ENCODE peak calls at places on chromosomes 13 and 19, in nine cellular contexts. One of them, this sample, is unnamed.

GRCh38 chr19:39232708-39233107 is 12.1 kb downstream of the IFNL3 start:
- DNase-seq in heart right ventricle: no peak
- DNase-seq in osteoblast: no peak
- DNase-seq in brain microvascular endothelial cell: no peak
- DNase-seq in psoas muscle: no peak
- DNase-seq in body of pancreas: no peak
- DNase-seq in effector memory CD4-positive, alpha-beta T cell: no peak
- DNase-seq in heart left ventricle: no peak
- DNase-seq in H1: no peak
- DNase-seq in this sample: no peak

GRCh38 chr13:51451467-51452390 is 1.1 kb downstream of the INTS6 start:
- DNase-seq in heart right ventricle: peak; percentile 87
- DNase-seq in osteoblast: peak; percentile 90
- DNase-seq in brain microvascular endothelial cell: peak; percentile 62
- DNase-seq in psoas muscle: peak; percentile 93
- DNase-seq in body of pancreas: peak; percentile 86
- DNase-seq in effector memory CD4-positive, alpha-beta T cell: peak; percentile 64
- DNase-seq in heart left ventricle: peak; percentile 86
- DNase-seq in H1: peak; percentile 29
- DNase-seq in this sample: peak; percentile 83

GRCh38 chr19:31451686-31452325 is 102.6 kb upstream of the TSHZ3 start:
- DNase-seq in heart right ventricle: no peak
- DNase-seq in osteoblast: no peak
- DNase-seq in brain microvascular endothelial cell: no peak
- DNase-seq in psoas muscle: no peak
- DNase-seq in body of pancreas: no peak
- DNase-seq in effector memory CD4-positive, alpha-beta T cell: no peak
- DNase-seq in heart left ventricle: no peak
- DNase-seq in H1: no peak
- DNase-seq in this sample: no peak

GRCh38 chr13:98507060-98507797 is 69.7 kb downstream of the STK24 start:
- DNase-seq in heart right ventricle: peak; percentile 75
- DNase-seq in osteoblast: no peak
- DNase-seq in brain microvascular endothelial cell: peak; percentile 29
- DNase-seq in psoas muscle: no peak
- DNase-seq in body of pancreas: peak; percentile 78
- DNase-seq in effector memory CD4-positive, alpha-beta T cell: no peak
- DNase-seq in heart left ventricle: peak; percentile 73
- DNase-seq in H1: peak; percentile 62
- DNase-seq in this sample: no peak

GRCh38 chr13:68927387-68928026 is 1180.1 kb upstream of the ATXN8OS start:
- DNase-seq in heart right ventricle: no peak
- DNase-seq in osteoblast: no peak
- DNase-seq in brain microvascular endothelial cell: no peak
- DNase-seq in psoas muscle: no peak
- DNase-seq in body of pancreas: peak; percentile 14
- DNase-seq in effector memory CD4-positive, alpha-beta T cell: no peak
- DNase-seq in heart left ventricle: no peak
- DNase-seq in H1: peak; percentile 43
- DNase-seq in this sample: peak; percentile 8

GRCh38 chr19:42140125-42140754 is 8.0 kb upstream of the POU2F2 start:
- DNase-seq in heart right ventricle: peak; percentile 59
- DNase-seq in osteoblast: peak; percentile 92
- DNase-seq in brain microvascular endothelial cell: peak; percentile 59
- DNase-seq in psoas muscle: peak; percentile 68
- DNase-seq in body of pancreas: peak; percentile 68
- DNase-seq in effector memory CD4-positive, alpha-beta T cell: no peak
- DNase-seq in heart left ventricle: peak; percentile 69
- DNase-seq in H1: peak; percentile 31
- DNase-seq in this sample: peak; percentile 90

GRCh38 chr13:97364031-97364430 is 69.9 kb upstream of the RAP2A start:
- DNase-seq in heart right ventricle: no peak
- DNase-seq in osteoblast: no peak
- DNase-seq in brain microvascular endothelial cell: no peak
- DNase-seq in psoas muscle: no peak
- DNase-seq in body of pancreas: no peak
- DNase-seq in effector memory CD4-positive, alpha-beta T cell: no peak
- DNase-seq in heart left ventricle: no peak
- DNase-seq in H1: no peak
- DNase-seq in this sample: no peak

GRCh38 chr13:66234159-66234558 is 996.0 kb downstream of the PCDH9 start:
- DNase-seq in heart right ventricle: no peak
- DNase-seq in osteoblast: no peak
- DNase-seq in brain microvascular endothelial cell: no peak
- DNase-seq in psoas muscle: no peak
- DNase-seq in body of pancreas: peak; percentile 4
- DNase-seq in effector memory CD4-positive, alpha-beta T cell: no peak
- DNase-seq in heart left ventricle: no peak
- DNase-seq in H1: no peak
- DNase-seq in this sample: no peak

GRCh38 chr13:94050686-94051085 is 428.8 kb downstream of the DCT start:
- DNase-seq in heart right ventricle: no peak
- DNase-seq in osteoblast: no peak
- DNase-seq in brain microvascular endothelial cell: no peak
- DNase-seq in psoas muscle: no peak
- DNase-seq in body of pancreas: no peak
- DNase-seq in effector memory CD4-positive, alpha-beta T cell: no peak
- DNase-seq in heart left ventricle: no peak
- DNase-seq in H1: no peak
- DNase-seq in this sample: no peak

GRCh38 chr19:15469513-15470297 is 5.4 kb upstream of the RASAL3 start:
- DNase-seq in heart right ventricle: no peak
- DNase-seq in osteoblast: peak; percentile 46
- DNase-seq in brain microvascular endothelial cell: no peak
- DNase-seq in psoas muscle: peak; percentile 58
- DNase-seq in body of pancreas: no peak
- DNase-seq in effector memory CD4-positive, alpha-beta T cell: no peak
- DNase-seq in heart left ventricle: no peak
- DNase-seq in H1: no peak
- DNase-seq in this sample: peak; percentile 83

GRCh38 chr19:43798546-43799409 is 3.5 kb downstream of the LYPD5 start:
- DNase-seq in heart right ventricle: no peak
- DNase-seq in osteoblast: no peak
- DNase-seq in brain microvascular endothelial cell: no peak
- DNase-seq in psoas muscle: no peak
- DNase-seq in body of pancreas: peak; percentile 53
- DNase-seq in effector memory CD4-positive, alpha-beta T cell: peak; percentile 34
- DNase-seq in heart left ventricle: no peak
- DNase-seq in H1: no peak
- DNase-seq in this sample: peak; percentile 86
- H3K4me3 ChIP-seq in heart right ventricle: peak overlapping the region; percentile 54
- H3K4me3 ChIP-seq in osteoblast: peak overlapping the region; percentile 69
- H3K4me3 ChIP-seq in brain microvascular endothelial cell: peak overlapping the region; percentile 54
- H3K4me3 ChIP-seq in psoas muscle: peak overlapping the region; percentile 56
- H3K4me3 ChIP-seq in body of pancreas: peak overlapping the region; percentile 19
- H3K4me3 ChIP-seq in effector memory CD4-positive, alpha-beta T cell: peak overlapping the region; percentile 62
- H3K4me3 ChIP-seq in heart left ventricle: peak overlapping the region; percentile 58
- H3K4me3 ChIP-seq in H1: peak overlapping the region; percentile 58
- H3K4me3 ChIP-seq in this sample: peak overlapping the region; percentile 61

DNA sequence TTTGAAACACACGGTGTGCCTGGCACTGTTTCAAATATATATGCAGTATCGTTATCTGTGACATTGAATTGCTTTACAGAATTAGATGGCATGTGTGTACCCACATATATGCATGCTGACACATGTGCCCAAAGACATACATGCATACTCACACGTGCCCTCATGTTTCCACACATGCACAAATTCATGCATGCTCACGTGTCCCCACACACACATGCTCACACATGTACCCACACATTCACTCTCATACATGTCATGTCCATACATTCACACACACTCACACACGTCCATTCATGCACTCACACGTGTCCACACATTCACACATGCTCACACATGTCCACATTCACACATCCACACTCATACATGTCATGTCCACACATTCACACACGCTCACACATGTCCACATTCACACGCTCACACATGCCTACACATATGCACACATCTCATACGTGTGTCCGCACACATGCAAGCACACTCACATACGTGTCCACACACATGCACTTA is 17.9 kb upstream of the C13orf46 start:
- DNase-seq in heart right ventricle: no peak
- DNase-seq in osteoblast: no peak
- DNase-seq in brain microvascular endothelial cell: no peak
- DNase-seq in psoas muscle: no peak
- DNase-seq in body of pancreas: no peak
- DNase-seq in effector memory CD4-positive, alpha-beta T cell: no peak
- DNase-seq in heart left ventricle: no peak
- DNase-seq in H1: no peak
- DNase-seq in this sample: no peak
- H3K36me3 ChIP-seq in heart right ventricle: peaks cover 4% of the 10 kb centered on the region
- H3K36me3 ChIP-seq in osteoblast: peaks cover 61% of the 10 kb centered on the region
- H3K36me3 ChIP-seq in brain microvascular endothelial cell: peaks cover 49% of the 10 kb centered on the region
- H3K36me3 ChIP-seq in psoas muscle: peaks cover 40% of the 10 kb centered on the region
- H3K36me3 ChIP-seq in body of pancreas: no peaks in the 10 kb centered on the region
- H3K36me3 ChIP-seq in effector memory CD4-positive, alpha-beta T cell: peaks cover 63% of the 10 kb centered on the region
- H3K36me3 ChIP-seq in heart left ventricle: peaks cover 19% of the 10 kb centered on the region
- H3K36me3 ChIP-seq in H1: peaks cover 16% of the 10 kb centered on the region
- H3K36me3 ChIP-seq in this sample: peaks cover 11% of the 10 kb centered on the region

GRCh38 chr19:1268392-1269064 is 604 bp upstream of the CIRBP start:
- DNase-seq in heart right ventricle: peak; percentile 41
- DNase-seq in osteoblast: no peak
- DNase-seq in brain microvascular endothelial cell: no peak
- DNase-seq in psoas muscle: peak; percentile 72
- DNase-seq in body of pancreas: peak; percentile 14
- DNase-seq in effector memory CD4-positive, alpha-beta T cell: no peak
- DNase-seq in heart left ventricle: no peak
- DNase-seq in H1: no peak
- DNase-seq in this sample: no peak
- H3K4me3 ChIP-seq in heart right ventricle: peak overlapping the region; percentile 98
- H3K4me3 ChIP-seq in osteoblast: peak overlapping the region; percentile 47
- H3K4me3 ChIP-seq in brain microvascular endothelial cell: no peak overlapping the region
- H3K4me3 ChIP-seq in psoas muscle: peak overlapping the region; percentile 87
- H3K4me3 ChIP-seq in body of pancreas: no peak overlapping the region
- H3K4me3 ChIP-seq in effector memory CD4-positive, alpha-beta T cell: peak overlapping the region; percentile 1
- H3K4me3 ChIP-seq in heart left ventricle: peak overlapping the region; percentile 72
- H3K4me3 ChIP-seq in H1: peak overlapping the region; percentile 9
- H3K4me3 ChIP-seq in this sample: peak overlapping the region; percentile 17

GRCh38 chr19:3748965-3749364 is 12.5 kb downstream of the APBA3 start:
- DNase-seq in heart right ventricle: no peak
- DNase-seq in osteoblast: no peak
- DNase-seq in brain microvascular endothelial cell: no peak
- DNase-seq in psoas muscle: no peak
- DNase-seq in body of pancreas: no peak
- DNase-seq in effector memory CD4-positive, alpha-beta T cell: no peak
- DNase-seq in heart left ventricle: no peak
- DNase-seq in H1: no peak
- DNase-seq in this sample: no peak
- H3K36me3 ChIP-seq in heart right ventricle: peaks cover 20% of the 10 kb centered on the region
- H3K36me3 ChIP-seq in osteoblast: peaks cover 8% of the 10 kb centered on the region
- H3K36me3 ChIP-seq in brain microvascular endothelial cell: peaks cover 19% of the 10 kb centered on the region
- H3K36me3 ChIP-seq in psoas muscle: peaks cover 49% of the 10 kb centered on the region
- H3K36me3 ChIP-seq in body of pancreas: no peaks in the 10 kb centered on the region
- H3K36me3 ChIP-seq in effector memory CD4-positive, alpha-beta T cell: peaks cover 46% of the 10 kb centered on the region
- H3K36me3 ChIP-seq in heart left ventricle: peaks cover 34% of the 10 kb centered on the region
- H3K36me3 ChIP-seq in H1: peaks cover 18% of the 10 kb centered on the region
- H3K36me3 ChIP-seq in this sample: peaks cover 2% of the 10 kb centered on the region

GRCh38 chr19:12997225-12997966 is 2.1 kb downstream of the NFIX start:
- DNase-seq in heart right ventricle: no peak
- DNase-seq in osteoblast: no peak
- DNase-seq in brain microvascular endothelial cell: no peak
- DNase-seq in psoas muscle: no peak
- DNase-seq in body of pancreas: no peak
- DNase-seq in effector memory CD4-positive, alpha-beta T cell: no peak
- DNase-seq in heart left ventricle: no peak
- DNase-seq in H1: no peak
- DNase-seq in this sample: peak; percentile 52
- H3K4me3 ChIP-seq in heart right ventricle: peak overlapping the region; percentile 95
- H3K4me3 ChIP-seq in osteoblast: peak overlapping the region; percentile 92
- H3K4me3 ChIP-seq in brain microvascular endothelial cell: no peak overlapping the region
- H3K4me3 ChIP-seq in psoas muscle: peak overlapping the region; percentile 95
- H3K4me3 ChIP-seq in body of pancreas: no peak overlapping the region
- H3K4me3 ChIP-seq in effector memory CD4-positive, alpha-beta T cell: no peak overlapping the region
- H3K4me3 ChIP-seq in heart left ventricle: peak overlapping the region; percentile 72
- H3K4me3 ChIP-seq in H1: no peak overlapping the region
- H3K4me3 ChIP-seq in this sample: no peak overlapping the region

GRCh38 chr13:101746513-101746912 is 294.0 kb downstream of the ITGBL1 start:
- DNase-seq in heart right ventricle: no peak
- DNase-seq in osteoblast: no peak
- DNase-seq in brain microvascular endothelial cell: no peak
- DNase-seq in psoas muscle: no peak
- DNase-seq in body of pancreas: no peak
- DNase-seq in effector memory CD4-positive, alpha-beta T cell: no peak
- DNase-seq in heart left ventricle: no peak
- DNase-seq in H1: no peak
- DNase-seq in this sample: no peak
- H3K36me3 ChIP-seq in heart right ventricle: no peaks in the 10 kb centered on the region
- H3K36me3 ChIP-seq in osteoblast: no peaks in the 10 kb centered on the region
- H3K36me3 ChIP-seq in brain microvascular endothelial cell: no peaks in the 10 kb centered on the region
- H3K36me3 ChIP-seq in psoas muscle: no peaks in the 10 kb centered on the region
- H3K36me3 ChIP-seq in body of pancreas: no peaks in the 10 kb centered on the region
- H3K36me3 ChIP-seq in effector memory CD4-positive, alpha-beta T cell: no peaks in the 10 kb centered on the region
- H3K36me3 ChIP-seq in heart left ventricle: no peaks in the 10 kb centered on the region
- H3K36me3 ChIP-seq in H1: no peaks in the 10 kb centered on the region
- H3K36me3 ChIP-seq in this sample: no peaks in the 10 kb centered on the region

DNA sequence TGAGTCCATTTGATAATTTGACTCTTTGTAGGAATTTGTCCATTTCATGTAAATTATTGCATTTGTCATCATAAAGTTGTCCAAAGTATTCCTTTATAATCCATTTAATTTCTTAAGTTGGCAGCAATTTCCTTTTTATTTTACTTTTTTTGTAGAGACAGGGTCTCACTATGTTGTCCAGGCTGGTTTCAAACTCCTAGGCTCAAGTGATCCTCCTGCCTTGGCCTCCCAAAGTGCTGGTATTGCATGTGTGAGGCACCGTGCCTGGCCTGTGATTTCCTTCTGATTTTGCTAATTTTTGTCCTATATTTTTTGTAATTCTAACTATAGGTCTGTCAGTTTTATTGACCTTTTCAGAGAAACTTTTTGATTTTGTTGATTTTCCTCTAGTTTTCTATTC is 84.9 kb downstream of the URI1 start:
- DNase-seq in heart right ventricle: no peak
- DNase-seq in osteoblast: no peak
- DNase-seq in brain microvascular endothelial cell: no peak
- DNase-seq in psoas muscle: no peak
- DNase-seq in body of pancreas: no peak
- DNase-seq in effector memory CD4-positive, alpha-beta T cell: no peak
- DNase-seq in heart left ventricle: no peak
- DNase-seq in H1: no peak
- DNase-seq in this sample: no peak
- H3K4me3 ChIP-seq in heart right ventricle: no peak overlapping the region
- H3K4me3 ChIP-seq in osteoblast: no peak overlapping the region
- H3K4me3 ChIP-seq in brain microvascular endothelial cell: no peak overlapping the region
- H3K4me3 ChIP-seq in psoas muscle: no peak overlapping the region
- H3K4me3 ChIP-seq in body of pancreas: no peak overlapping the region
- H3K4me3 ChIP-seq in effector memory CD4-positive, alpha-beta T cell: no peak overlapping the region
- H3K4me3 ChIP-seq in heart left ventricle: no peak overlapping the region
- H3K4me3 ChIP-seq in H1: no peak overlapping the region
- H3K4me3 ChIP-seq in this sample: no peak overlapping the region